ENCODE peak calls at places on chromosome 5, in six cellular contexts. One of them, this sample, is unnamed.

GRCh38 chr5:37174928-37175327 is 74.2 kb downstream of the CPLANE1 start:
- DNase-seq in IMR-90: no peak
- DNase-seq in neuronal stem cell: no peak
- DNase-seq in mesenchymal stem cell: no peak
- DNase-seq in H1: no peak
- DNase-seq in H9: peak
- DNase-seq in this sample: no peak

GRCh38 chr5:97229196-97229595 is 46.1 kb upstream of the RIOK2 start:
- DNase-seq in H9: no peak
- DNase-seq in mesenchymal stem cell: no peak
- DNase-seq in neuronal stem cell: no peak
- DNase-seq in IMR-90: no peak
- DNase-seq in H1: no peak
- DNase-seq in this sample: peak

GRCh38 chr5:57784106-57784505 is 301.5 kb upstream of the ACTBL2 start:
- DNase-seq in H1: no peak
- DNase-seq in mesenchymal stem cell: no peak
- DNase-seq in IMR-90: no peak
- DNase-seq in H9: no peak
- DNase-seq in neuronal stem cell: no peak
- DNase-seq in this sample: peak

GRCh38 chr5:12522116-12522515 is 617.9 kb upstream of the CTNND2 start:
- DNase-seq in H1: no peak
- DNase-seq in H9: no peak
- DNase-seq in mesenchymal stem cell: no peak
- DNase-seq in IMR-90: no peak
- DNase-seq in neuronal stem cell: no peak
- DNase-seq in this sample: no peak

GRCh38 chr5:108420755-108421154 is 38.9 kb upstream of the FBXL17 start:
- DNase-seq in H9: no peak
- DNase-seq in IMR-90: no peak
- DNase-seq in H1: no peak
- DNase-seq in neuronal stem cell: no peak
- DNase-seq in mesenchymal stem cell: no peak
- DNase-seq in this sample: no peak

GRCh38 chr5:121793791-121794190 is 57.9 kb upstream of the FTMT start:
- DNase-seq in IMR-90: no peak
- DNase-seq in neuronal stem cell: no peak
- DNase-seq in mesenchymal stem cell: no peak
- DNase-seq in H9: no peak
- DNase-seq in H1: no peak
- DNase-seq in this sample: peak

GRCh38 chr5:157198277-157199058 is 17.8 kb downstream of the ITK start:
- DNase-seq in H9: no peak
- DNase-seq in IMR-90: no peak
- DNase-seq in neuronal stem cell: no peak
- DNase-seq in mesenchymal stem cell: no peak
- DNase-seq in H1: no peak
- DNase-seq in this sample: no peak

GRCh38 chr5:174503461-174504265 is 220.7 kb upstream of the MSX2 start:
- DNase-seq in neuronal stem cell: no peak
- DNase-seq in H9: no peak
- DNase-seq in H1: no peak
- DNase-seq in mesenchymal stem cell: no peak
- DNase-seq in IMR-90: peak
- DNase-seq in this sample: peak

GRCh38 chr5:148697177-148697820 is 43.0 kb upstream of the HTR4 start:
- DNase-seq in H1: no peak
- DNase-seq in mesenchymal stem cell: peak
- DNase-seq in IMR-90: peak
- DNase-seq in neuronal stem cell: no peak
- DNase-seq in H9: no peak
- DNase-seq in this sample: no peak

GRCh38 chr5:80408475-80408875 is 611 bp downstream of the ZFYVE16 start:
- DNase-seq in IMR-90: peak
- DNase-seq in mesenchymal stem cell: peak
- DNase-seq in H9: peak
- DNase-seq in neuronal stem cell: no peak
- DNase-seq in H1: no peak
- DNase-seq in this sample: peak

GRCh38 chr5:45774528-45774927 is 78.3 kb upstream of the HCN1 start:
- DNase-seq in mesenchymal stem cell: no peak
- DNase-seq in neuronal stem cell: no peak
- DNase-seq in IMR-90: no peak
- DNase-seq in H1: no peak
- DNase-seq in H9: no peak
- DNase-seq in this sample: no peak

GRCh38 chr5:151031554-151031953 is 11.2 kb downstream of the GPX3 start:
- DNase-seq in H1: no peak
- DNase-seq in mesenchymal stem cell: no peak
- DNase-seq in H9: no peak
- DNase-seq in neuronal stem cell: no peak
- DNase-seq in IMR-90: no peak
- DNase-seq in this sample: no peak

GRCh38 chr5:103904651-103905050 is 342.1 kb upstream of the NUDT12 start:
- DNase-seq in neuronal stem cell: no peak
- DNase-seq in mesenchymal stem cell: no peak
- DNase-seq in H1: no peak
- DNase-seq in IMR-90: no peak
- DNase-seq in H9: no peak
- DNase-seq in this sample: no peak

GRCh38 chr5:181221105-181221791 is 1.8 kb upstream of the TRIM41 start:
- DNase-seq in H1: no peak
- DNase-seq in mesenchymal stem cell: no peak
- DNase-seq in H9: no peak
- DNase-seq in neuronal stem cell: peak
- DNase-seq in IMR-90: no peak
- DNase-seq in this sample: no peak

GRCh38 chr5:133962801-133963476 is 5.5 kb downstream of the C5orf15 start:
- DNase-seq in mesenchymal stem cell: peak
- DNase-seq in H1: no peak
- DNase-seq in IMR-90: peak
- DNase-seq in H9: no peak
- DNase-seq in neuronal stem cell: no peak
- DNase-seq in this sample: no peak

GRCh38 chr5:55902696-55903095 is 51.5 kb downstream of the IL31RA start:
- DNase-seq in neuronal stem cell: no peak
- DNase-seq in H1: no peak
- DNase-seq in H9: no peak
- DNase-seq in IMR-90: peak
- DNase-seq in mesenchymal stem cell: no peak
- DNase-seq in this sample: no peak

GRCh38 chr5:318341-318897 is 3.1 kb upstream of the AHRR start:
- DNase-seq in H9: no peak
- DNase-seq in IMR-90: peak
- DNase-seq in H1: no peak
- DNase-seq in mesenchymal stem cell: peak
- DNase-seq in neuronal stem cell: no peak
- DNase-seq in this sample: peak

GRCh38 chr5:116614603-116614920 is 39.9 kb upstream of the SEMA6A start:
- DNase-seq in IMR-90: no peak
- DNase-seq in H9: no peak
- DNase-seq in H1: no peak
- DNase-seq in neuronal stem cell: no peak
- DNase-seq in mesenchymal stem cell: no peak
- DNase-seq in this sample: no peak

GRCh38 chr5:65611524-65611923 is 12.6 kb downstream of the TRIM23 start:
- DNase-seq in IMR-90: peak
- DNase-seq in H9: no peak
- DNase-seq in mesenchymal stem cell: no peak
- DNase-seq in neuronal stem cell: no peak
- DNase-seq in H1: no peak
- DNase-seq in this sample: peak

GRCh38 chr5:80777347-80778287 is 122.8 kb upstream of the DHFR start:
- DNase-seq in neuronal stem cell: no peak
- DNase-seq in H9: no peak
- DNase-seq in IMR-90: no peak
- DNase-seq in H1: no peak
- DNase-seq in mesenchymal stem cell: no peak
- DNase-seq in this sample: no peak

GRCh38 chr5:56591081-56591480 is 224.3 kb upstream of the MAP3K1 start:
- DNase-seq in neuronal stem cell: no peak
- DNase-seq in H1: no peak
- DNase-seq in H9: no peak
- DNase-seq in IMR-90: no peak
- DNase-seq in mesenchymal stem cell: no peak
- DNase-seq in this sample: no peak

GRCh38 chr5:169006878-169007790 is 293.8 kb downstream of the SLIT3 start:
- DNase-seq in IMR-90: no peak
- DNase-seq in neuronal stem cell: no peak
- DNase-seq in mesenchymal stem cell: no peak
- DNase-seq in H1: no peak
- DNase-seq in H9: no peak
- DNase-seq in this sample: peak

GRCh38 chr5:151581841-151582583 is 9.1 kb downstream of the FAT2 start:
- DNase-seq in IMR-90: no peak
- DNase-seq in mesenchymal stem cell: no peak
- DNase-seq in H1: no peak
- DNase-seq in neuronal stem cell: no peak
- DNase-seq in H9: no peak
- DNase-seq in this sample: no peak

GRCh38 chr5:139104577-139105271 is 93.4 kb downstream of the SIL1 start:
- DNase-seq in H1: no peak
- DNase-seq in H9: peak
- DNase-seq in mesenchymal stem cell: no peak
- DNase-seq in neuronal stem cell: no peak
- DNase-seq in IMR-90: peak
- DNase-seq in this sample: no peak

GRCh38 chr5:128537306-128537998 is 593 bp downstream of the FBN2 start:
- DNase-seq in IMR-90: peak
- DNase-seq in neuronal stem cell: peak
- DNase-seq in mesenchymal stem cell: peak
- DNase-seq in H1: peak
- DNase-seq in H9: peak
- DNase-seq in this sample: peak

GRCh38 chr5:128537999-128538248 is at the start of gene FBN2:
- DNase-seq in neuronal stem cell: no peak
- DNase-seq in H1: no peak
- DNase-seq in IMR-90: no peak
- DNase-seq in mesenchymal stem cell: no peak
- DNase-seq in H9: no peak
- DNase-seq in this sample: no peak

GRCh38 chr5:128539038-128539429 is 989 bp upstream of the FBN2 start:
- DNase-seq in H9: no peak
- DNase-seq in H1: no peak
- DNase-seq in neuronal stem cell: no peak
- DNase-seq in IMR-90: no peak
- DNase-seq in mesenchymal stem cell: peak
- DNase-seq in this sample: no peak

GRCh38 chr5:128536861-128537305 is 1.2 kb downstream of the FBN2 start:
- DNase-seq in IMR-90: peak
- DNase-seq in H9: peak
- DNase-seq in neuronal stem cell: peak
- DNase-seq in mesenchymal stem cell: peak
- DNase-seq in H1: peak
- DNase-seq in this sample: peak

GRCh38 chr5:128538249-128539037 is 398 bp upstream of the FBN2 start:
- DNase-seq in IMR-90: peak
- DNase-seq in H9: peak
- DNase-seq in mesenchymal stem cell: peak
- DNase-seq in neuronal stem cell: peak
- DNase-seq in H1: peak
- DNase-seq in this sample: peak
- H3K14ac ChIP-seq in IMR-90: no peak
- H3K14ac ChIP-seq in H9: peak
- H3K14ac ChIP-seq in mesenchymal stem cell: no peak
- H3K14ac ChIP-seq in neuronal stem cell: no peak
- H3K14ac ChIP-seq in H1: no peak
- H3K14ac ChIP-seq in this sample: peak

DNA sequence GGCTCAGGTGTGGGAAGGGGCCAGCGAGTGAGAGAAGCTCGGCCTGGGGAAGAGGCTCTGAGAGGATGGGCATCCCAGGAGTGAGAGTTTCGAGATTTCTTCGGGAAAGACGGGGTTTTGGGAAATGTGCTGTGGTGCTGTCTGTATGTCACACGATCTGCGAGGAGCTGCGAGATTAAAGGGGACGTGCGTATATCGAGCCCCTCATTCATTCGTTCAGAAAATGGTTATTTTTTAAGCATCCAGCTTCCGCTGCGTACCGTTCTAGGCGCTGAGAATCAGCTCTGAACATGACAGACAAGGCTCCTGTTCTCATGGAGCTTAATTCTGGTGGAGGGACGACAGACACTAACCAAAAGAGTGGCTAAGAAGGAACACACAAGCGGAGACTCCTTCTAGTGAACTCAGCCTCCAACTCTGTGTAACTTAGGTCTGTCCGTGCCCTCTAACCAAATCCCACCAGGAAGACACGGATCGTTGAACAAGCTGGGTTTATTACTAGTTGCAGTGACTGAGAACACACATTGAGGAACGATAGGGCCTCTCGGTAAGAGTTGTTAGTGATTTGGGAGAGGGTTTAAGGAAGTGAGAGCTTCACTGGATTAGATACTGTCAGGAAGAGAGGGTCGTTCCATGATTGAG is 836 bp upstream of the FBXW11 start:
- DNase-seq in H1: no peak
- DNase-seq in mesenchymal stem cell: peak
- DNase-seq in H9: no peak
- DNase-seq in IMR-90: peak
- DNase-seq in neuronal stem cell: no peak
- DNase-seq in this sample: peak
- H3K18ac ChIP-seq in H1: peak
- H3K18ac ChIP-seq in mesenchymal stem cell: peak
- H3K18ac ChIP-seq in H9: no peak
- H3K18ac ChIP-seq in IMR-90: peak
- H3K18ac ChIP-seq in neuronal stem cell: peak
- H3K18ac ChIP-seq in this sample: peak

GRCh38 chr5:77993799-77994318 is 217.7 kb upstream of the TBCA start:
- DNase-seq in mesenchymal stem cell: no peak
- DNase-seq in neuronal stem cell: no peak
- DNase-seq in H1: no peak
- DNase-seq in H9: no peak
- DNase-seq in IMR-90: no peak
- DNase-seq in this sample: no peak
- H2BK5ac ChIP-seq in mesenchymal stem cell: no peak
- H2BK5ac ChIP-seq in neuronal stem cell: no peak
- H2BK5ac ChIP-seq in H1: no peak
- H2BK5ac ChIP-seq in H9: no peak
- H2BK5ac ChIP-seq in IMR-90: no peak
- H2BK5ac ChIP-seq in this sample: no peak

GRCh38 chr5:132635873-132636272 is 22.1 kb upstream of the IL13 start:
- DNase-seq in H1: no peak
- DNase-seq in neuronal stem cell: no peak
- DNase-seq in H9: no peak
- DNase-seq in mesenchymal stem cell: no peak
- DNase-seq in IMR-90: no peak
- DNase-seq in this sample: no peak

GRCh38 chr5:132641841-132642240 is 16.1 kb upstream of the IL13 start:
- DNase-seq in mesenchymal stem cell: no peak
- DNase-seq in neuronal stem cell: no peak
- DNase-seq in H1: no peak
- DNase-seq in IMR-90: no peak
- DNase-seq in H9: no peak
- DNase-seq in this sample: no peak

GRCh38 chr5:132641241-132641723 is 16.7 kb upstream of the IL13 start:
- DNase-seq in IMR-90: no peak
- DNase-seq in neuronal stem cell: no peak
- DNase-seq in mesenchymal stem cell: no peak
- DNase-seq in H1: no peak
- DNase-seq in H9: no peak
- DNase-seq in this sample: peak

GRCh38 chr5:132640613-132641012 is 17.4 kb upstream of the IL13 start:
- DNase-seq in H1: no peak
- DNase-seq in mesenchymal stem cell: no peak
- DNase-seq in neuronal stem cell: no peak
- DNase-seq in IMR-90: no peak
- DNase-seq in H9: no peak
- DNase-seq in this sample: no peak

GRCh38 chr5:132639706-132640130 is 18.3 kb upstream of the IL13 start:
- DNase-seq in IMR-90: no peak
- DNase-seq in H1: no peak
- DNase-seq in mesenchymal stem cell: no peak
- DNase-seq in neuronal stem cell: no peak
- DNase-seq in H9: no peak
- DNase-seq in this sample: no peak
- H3K14ac ChIP-seq in IMR-90: no peak
- H3K14ac ChIP-seq in H1: no peak
- H3K14ac ChIP-seq in mesenchymal stem cell: no peak
- H3K14ac ChIP-seq in neuronal stem cell: no peak
- H3K14ac ChIP-seq in H9: no peak
- H3K14ac ChIP-seq in this sample: no peak

This sample was measured in trophoblast cell.